ENCODE peak calls at places on chromosome 10, in five cellular contexts. E is IMR-90, V is ovary, H is cardiac muscle cell, M is iPS DF 6.9. P is an unnamed sample.

GRCh38 chr10:127524869-127525268 is 24.2 kb upstream of the NPS start:
- DNase-seq in V (no peak), H (no peak), E (no peak), M (no peak), P (no peak)

GRCh38 chr10:88676283-88677060 is 12.2 kb downstream of the LIPF start:
- DNase-seq in V (no peak), E (no peak), M (no peak), H (no peak), P (no peak)

GRCh38 chr10:49611166-49611814 is 1.2 kb downstream of the SLC18A3 start:
- DNase-seq in E (no peak), H (no peak), V (peak; percentile 19), M (no peak), P (no peak)

GRCh38 chr10:129919358-129919757 is 44.7 kb downstream of the EBF3 start:
- DNase-seq in E (no peak), H (no peak), M (no peak), V (peak; percentile 13), P (no peak)

GRCh38 chr10:1643161-1643910 is 94.0 kb downstream of the ADARB2 start:
- DNase-seq in M (peak; percentile 52), E (no peak), H (no peak), V (no peak), P (no peak)

GRCh38 chr10:17199351-17199804 is 2.1 kb downstream of the TRDMT1 start:
- DNase-seq in V (no peak), E (peak; percentile 70), H (peak; percentile 68), M (no peak), P (peak; percentile 62)

GRCh38 chr10:90276894-90277447 is 575.6 kb downstream of the KIF20B start:
- DNase-seq in H (peak; percentile 86), V (no peak), M (no peak), E (no peak), P (peak; percentile 71)

GRCh38 chr10:30433286-30433778 is 652 bp upstream of the MAP3K8 start:
- DNase-seq in H (peak; percentile 89), M (no peak), V (peak; percentile 86), E (peak; percentile 67), P (peak; percentile 86)

GRCh38 chr10:44589931-44590330 is 205.0 kb upstream of the CXCL12 start:
- DNase-seq in M (no peak), H (no peak), V (no peak), E (no peak), P (no peak)

GRCh38 chr10:36592964-36593363 is 532.4 kb upstream of the ANKRD30A start:
- DNase-seq in V (no peak), M (no peak), E (no peak), H (no peak), P (no peak)

DNA sequence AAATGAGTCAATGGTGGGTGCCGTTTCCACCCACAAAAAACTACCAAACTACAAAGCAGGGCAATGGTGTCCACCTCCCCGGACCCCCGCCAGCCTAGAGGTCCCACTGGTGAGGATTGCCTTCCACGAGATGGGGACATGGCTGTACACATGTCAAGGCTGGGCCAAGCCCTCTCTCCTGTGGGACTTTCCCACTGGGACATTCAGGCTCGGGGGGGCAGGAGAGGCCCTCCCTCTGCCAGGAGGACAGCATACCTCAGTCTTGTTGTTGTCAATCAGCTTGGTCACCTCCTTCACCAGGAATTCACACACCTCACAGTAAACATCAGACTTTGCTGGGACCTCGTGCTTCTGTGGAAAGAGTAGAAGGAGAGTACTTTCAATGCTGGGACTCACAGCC is 31.1 kb downstream of the PSAP start:
- DNase-seq in M (no peak), V (no peak), H (no peak), E (no peak), P (no peak)
- H3K4me3 ChIP-seq in M (no peak overlapping the region), V (no peak overlapping the region), H (no peak overlapping the region), E (no peak overlapping the region), P (no peak overlapping the region)

DNA sequence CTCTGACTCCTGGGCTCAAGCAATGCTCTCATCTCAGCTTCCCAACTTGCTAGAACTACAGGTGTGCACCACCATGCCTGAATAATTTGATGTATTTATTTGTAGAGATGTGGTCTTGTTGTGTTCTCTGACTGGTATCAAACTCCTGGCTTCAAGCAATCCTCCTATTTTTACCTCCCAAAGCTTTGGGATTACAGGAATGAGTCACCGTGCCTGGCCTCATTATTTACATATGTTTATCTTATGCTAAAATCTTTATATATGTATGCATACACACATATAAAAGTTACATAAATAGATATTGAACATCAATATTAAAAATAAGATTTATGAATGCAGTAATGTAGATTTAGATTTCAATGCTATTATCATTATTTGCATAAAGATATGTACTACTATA is 1634.6 kb upstream of the LRRTM3 start:
- DNase-seq in E (no peak), H (no peak), M (no peak), V (no peak), P (no peak)
- H3K4me3 ChIP-seq in E (no peak overlapping the region), H (no peak overlapping the region), M (no peak overlapping the region), V (no peak overlapping the region), P (no peak overlapping the region)

GRCh38 chr10:63866747-63867140 is 345.5 kb downstream of the REEP3 start:
- DNase-seq in E (no peak), M (no peak), H (peak; percentile 35), V (no peak), P (peak; percentile 36)
- H3K4me3 ChIP-seq in E (no peak overlapping the region), M (no peak overlapping the region), H (no peak overlapping the region), V (no peak overlapping the region), P (no peak overlapping the region)

GRCh38 chr10:22333667-22334282 is 11.5 kb upstream of the SPAG6 start:
- DNase-seq in V (no peak), M (no peak), E (no peak), H (no peak), P (no peak)

GRCh38 chr10:22334414-22335203 is 10.7 kb upstream of the SPAG6 start:
- DNase-seq in M (no peak), E (no peak), H (peak; percentile 43), V (no peak), P (no peak)

GRCh38 chr10:22333167-22333566 is 12.1 kb upstream of the SPAG6 start:
- DNase-seq in M (no peak), H (no peak), E (no peak), V (no peak), P (no peak)

GRCh38 chr10:22329150-22329549 is 8.3 kb downstream of the BMI1 start:
- DNase-seq in M (no peak), E (no peak), H (no peak), V (no peak), P (no peak)

DNA sequence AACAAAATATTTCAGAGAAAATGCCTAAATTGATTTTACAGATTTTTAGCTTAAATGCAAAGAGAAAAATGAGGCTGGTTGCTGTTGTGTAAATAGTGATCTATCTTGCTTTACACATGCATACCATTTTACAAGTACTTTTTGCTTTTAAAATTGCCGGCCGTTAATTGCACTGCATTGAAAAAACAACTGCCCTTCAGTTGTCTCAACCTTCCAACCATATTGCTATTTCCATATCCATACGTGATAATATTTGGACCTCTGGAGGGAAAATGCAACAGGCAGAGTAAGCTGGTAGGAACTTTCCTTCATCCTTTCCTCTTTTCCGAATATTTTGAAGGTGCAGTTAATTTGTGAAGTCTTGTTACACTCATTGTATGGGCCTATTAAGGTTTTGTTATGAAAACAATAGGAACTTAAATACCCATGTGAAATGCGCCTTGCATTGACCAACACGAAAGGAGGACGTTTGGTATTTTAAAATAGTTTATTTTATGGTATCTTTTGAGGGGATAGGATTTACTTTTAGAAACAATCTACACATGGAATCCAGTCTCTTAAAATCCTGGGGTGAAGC is 11.3 kb downstream of the BMI1 start:
- DNase-seq in E (no peak), V (no peak), H (no peak), M (no peak), P (no peak)
- H3K4me3 ChIP-seq in E (no peak overlapping the region), V (no peak overlapping the region), H (no peak overlapping the region), M (no peak overlapping the region), P (no peak overlapping the region)

DNA sequence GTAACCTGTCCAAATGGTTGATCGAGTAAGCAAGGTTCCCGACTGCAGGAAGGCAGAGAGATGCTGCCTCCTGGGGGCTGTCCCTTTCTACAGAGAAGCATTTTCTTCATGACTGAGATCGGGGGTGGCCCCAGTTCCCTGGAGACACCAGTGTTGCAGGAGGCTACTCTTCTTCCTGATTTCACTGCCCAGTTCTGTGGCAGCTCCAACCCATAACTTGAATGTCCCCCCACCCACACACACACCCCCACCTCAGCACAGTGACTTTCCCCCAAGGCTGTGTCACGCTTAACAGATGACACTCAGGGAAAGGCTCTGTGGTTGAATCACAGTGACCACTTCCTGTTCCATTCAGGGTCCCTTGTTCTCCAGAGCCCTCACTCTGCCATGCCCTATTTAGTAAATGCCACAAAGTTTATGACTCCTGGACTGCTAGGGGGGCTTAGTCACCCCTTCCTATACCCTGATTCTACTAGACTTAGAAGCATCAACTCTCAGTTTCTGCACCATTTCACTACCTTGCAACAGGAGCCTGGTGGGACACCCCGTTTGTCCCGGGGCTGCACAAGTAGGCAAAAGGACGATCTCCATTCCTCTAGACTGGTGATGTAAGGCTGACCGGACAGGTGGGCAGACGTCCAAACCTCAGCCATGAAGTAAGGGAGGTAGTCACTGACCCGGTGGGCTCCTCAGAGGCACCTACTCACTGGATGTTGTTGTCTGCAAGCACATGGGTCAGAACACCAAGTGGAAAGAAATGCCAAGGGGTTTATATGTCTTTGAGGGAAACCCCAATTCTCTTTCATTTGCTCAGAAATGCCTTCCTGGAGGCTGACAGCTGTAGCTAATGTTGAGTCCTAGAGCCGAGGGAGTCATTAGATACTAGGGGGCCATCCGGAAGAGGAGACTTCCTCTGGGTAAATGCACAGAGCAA is 31.3 kb upstream of the SMC3 start:
- DNase-seq in E (peak; percentile 92), V (no peak), H (peak; percentile 57), M (no peak), P (peak; percentile 63)
- H3K4me3 ChIP-seq in E (no peak overlapping the region), V (no peak overlapping the region), H (no peak overlapping the region), M (no peak overlapping the region), P (no peak overlapping the region)

GRCh38 chr10:62377026-62377415 is 2.9 kb downstream of the ZNF365 start:
- DNase-seq in H (no peak), M (no peak), E (no peak), V (no peak), P (no peak)

GRCh38 chr10:62374862-62375710 is 917 bp downstream of the ZNF365 start:
- DNase-seq in E (peak; percentile 30), H (no peak), V (no peak), M (no peak), P (no peak)

GRCh38 chr10:62376064-62377025 is 2.2 kb downstream of the ZNF365 start:
- DNase-seq in H (no peak), M (no peak), E (no peak), V (no peak), P (no peak)

GRCh38 chr10:62373995-62374861 is at the start of gene ZNF365:
- DNase-seq in V (peak; percentile 42), E (peak; percentile 47), H (peak; percentile 54), M (no peak), P (peak; percentile 21)

DNA sequence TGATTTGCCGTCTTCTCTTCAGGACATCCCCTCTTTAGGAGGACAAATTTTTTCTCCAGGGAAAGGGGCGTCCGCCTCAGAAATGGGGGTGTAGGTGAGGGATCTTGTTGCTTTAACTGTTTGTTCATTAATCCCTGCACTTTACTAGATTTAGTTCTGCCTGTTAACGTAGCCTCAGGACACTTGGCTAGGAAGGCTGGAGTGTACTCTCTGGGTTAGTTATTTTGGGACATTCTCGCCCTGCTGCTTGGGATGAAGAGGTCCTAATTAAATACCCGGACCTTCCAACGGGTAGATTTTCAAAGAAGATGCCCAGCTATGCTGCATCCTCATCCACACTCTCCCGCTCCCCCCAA is 552 bp upstream of the ZNF365 start:
- DNase-seq in E (no peak), H (no peak), V (no peak), M (no peak), P (no peak)
- H3K4me3 ChIP-seq in E (peak overlapping the region; percentile 49), H (peak overlapping the region; percentile 27), V (peak overlapping the region; percentile 38), M (peak overlapping the region; percentile 67), P (peak overlapping the region; percentile 51)

P was measured in fibroblast of pulmonary artery.